ENCODE peak calls at places on chromosome 15, in nine cellular contexts. H, D, Z, T, N, C, G, L and J are unnamed samples.

GRCh38 chr15:52301265-52301847 is 5.8 kb upstream of the MYO5C start:
- DNase-seq in H (no peak), T (no peak), Z (no peak), C (no peak), D (no peak), G (no peak), L (no peak), N (no peak), J (no peak)

GRCh38 chr15:30038667-30039523 is 43.9 kb upstream of the GOLGA8J start:
- DNase-seq in G (no peak), D (peak), H (no peak), T (no peak), N (no peak), C (no peak), L (no peak), Z (no peak), J (no peak)

GRCh38 chr15:92665100-92665555 is 9.6 kb upstream of the FAM174B start:
- DNase-seq in Z (peak), N (no peak), G (no peak), T (no peak), L (no peak), D (no peak), C (no peak), H (peak), J (no peak)

GRCh38 chr15:78415284-78415683 is 22.7 kb upstream of the IREB2 start:
- DNase-seq in T (peak), H (peak), N (no peak), G (peak), L (no peak), Z (peak), C (peak), D (no peak), J (no peak)

GRCh38 chr15:41291065-41291631 is 41.2 kb downstream of the OIP5 start:
- DNase-seq in Z (no peak), C (no peak), T (no peak), H (no peak), G (no peak), L (no peak), N (no peak), D (peak), J (no peak)

GRCh38 chr15:100859970-100860828 is 19.4 kb upstream of the ALDH1A3 start:
- DNase-seq in H (no peak), T (no peak), D (no peak), Z (no peak), C (no peak), L (no peak), G (no peak), N (no peak), J (no peak)

GRCh38 chr15:64693134-64693533 is 82.3 kb downstream of the RBPMS2 start:
- DNase-seq in Z (peak), H (no peak), L (no peak), C (peak), N (no peak), G (peak), D (peak), T (no peak), J (no peak)

GRCh38 chr15:43376017-43376705 is 5.3 kb downstream of the TUBGCP4 start:
- DNase-seq in Z (peak), L (no peak), N (peak), H (peak), C (peak), G (peak), D (peak), T (no peak), J (peak)

GRCh38 chr15:101206173-101206572 is 45.7 kb downstream of the CHSY1 start:
- DNase-seq in L (no peak), G (peak), T (no peak), C (peak), N (no peak), D (no peak), H (no peak), Z (peak), J (peak)

GRCh38 chr15:39857132-39857531 is 62.9 kb downstream of the GPR176 start:
- DNase-seq in T (no peak), C (no peak), D (no peak), Z (no peak), G (no peak), L (no peak), N (no peak), H (no peak), J (no peak)

GRCh38 chr15:63633312-63633711 is 36.1 kb downstream of the FBXL22 start:
- DNase-seq in L (no peak), D (no peak), C (no peak), T (no peak), Z (no peak), N (peak), H (no peak), G (no peak), J (no peak)

GRCh38 chr15:101052031-101052620 is 133.0 kb downstream of the LRRK1 start:
- DNase-seq in G (no peak), Z (no peak), H (no peak), N (no peak), L (peak), C (no peak), T (no peak), D (no peak), J (no peak)

GRCh38 chr15:63387741-63388468 is 6.3 kb upstream of the CA12 start:
- DNase-seq in H (no peak), Z (peak), C (no peak), L (no peak), G (no peak), T (no peak), N (no peak), D (no peak), J (no peak)

GRCh38 chr15:57747206-57747605 is 40.7 kb downstream of the POLR2M start:
- DNase-seq in L (no peak), H (peak), N (no peak), C (no peak), T (no peak), Z (peak), D (no peak), G (no peak), J (no peak)

GRCh38 chr15:27797765-27798164 is 301.4 kb downstream of the OCA2 start:
- DNase-seq in N (no peak), C (no peak), G (no peak), D (no peak), Z (no peak), L (no peak), H (peak), T (no peak), J (no peak)

GRCh38 chr15:33910741-33911140 is 57.6 kb upstream of the CHRM5 start:
- DNase-seq in G (peak), N (no peak), L (no peak), Z (peak), T (no peak), D (no peak), H (no peak), C (peak), J (no peak)

GRCh38 chr15:33467816-33468163 is 157.0 kb downstream of the RYR3 start:
- DNase-seq in L (no peak), G (no peak), D (no peak), N (no peak), Z (no peak), C (no peak), H (no peak), T (no peak), J (no peak)

GRCh38 chr15:63238796-63239195 is 38.6 kb upstream of the APH1B start:
- DNase-seq in C (peak), T (no peak), G (peak), Z (peak), D (no peak), N (no peak), L (no peak), H (no peak), J (no peak)

GRCh38 chr15:38226867-38227266 is 25.8 kb upstream of the SPRED1 start:
- DNase-seq in G (peak), T (no peak), H (no peak), Z (peak), D (peak), L (no peak), C (peak), N (peak), J (no peak)

GRCh38 chr15:31802761-31803160 is 227.6 kb upstream of the CHRNA7 start:
- DNase-seq in T (no peak), G (no peak), D (no peak), H (no peak), N (no peak), Z (no peak), C (no peak), L (no peak), J (no peak)